ENCODE peak calls at places on chromosome 6, in eight cellular contexts. One of them, this sample, is unnamed.

GRCh38 chr6:39669943-39670342 is 55.3 kb downstream of the KIF6 start:
- DNase-seq in fibroblast of pulmonary artery: no peak
- DNase-seq in progenitor cell of endocrine pancreas: no peak
- DNase-seq in cardiac muscle cell: no peak
- DNase-seq in body of pancreas: no peak
- DNase-seq in A549: no peak
- DNase-seq in H1: no peak
- DNase-seq in foreskin keratinocyte: no peak
- DNase-seq in this sample: no peak

GRCh38 chr6:3885262-3886036 is 36.3 kb downstream of the FAM50B start:
- DNase-seq in A549: peak
- DNase-seq in body of pancreas: peak
- DNase-seq in cardiac muscle cell: no peak
- DNase-seq in fibroblast of pulmonary artery: no peak
- DNase-seq in progenitor cell of endocrine pancreas: no peak
- DNase-seq in foreskin keratinocyte: no peak
- DNase-seq in H1: no peak
- DNase-seq in this sample: no peak

GRCh38 chr6:45422541-45423110 is 44.9 kb upstream of the SUPT3H start:
- DNase-seq in foreskin keratinocyte: no peak
- DNase-seq in body of pancreas: peak
- DNase-seq in H1: no peak
- DNase-seq in cardiac muscle cell: peak
- DNase-seq in A549: peak
- DNase-seq in fibroblast of pulmonary artery: peak
- DNase-seq in progenitor cell of endocrine pancreas: peak
- DNase-seq in this sample: peak

GRCh38 chr6:39834278-39834677 is 42.1 kb downstream of the DAAM2 start:
- DNase-seq in progenitor cell of endocrine pancreas: no peak
- DNase-seq in A549: no peak
- DNase-seq in fibroblast of pulmonary artery: no peak
- DNase-seq in cardiac muscle cell: no peak
- DNase-seq in body of pancreas: no peak
- DNase-seq in H1: no peak
- DNase-seq in foreskin keratinocyte: no peak
- DNase-seq in this sample: no peak

GRCh38 chr6:11525468-11526155 is 11.9 kb upstream of the TMEM170B start:
- DNase-seq in A549: no peak
- DNase-seq in H1: no peak
- DNase-seq in foreskin keratinocyte: no peak
- DNase-seq in cardiac muscle cell: peak
- DNase-seq in progenitor cell of endocrine pancreas: no peak
- DNase-seq in fibroblast of pulmonary artery: peak
- DNase-seq in body of pancreas: peak
- DNase-seq in this sample: no peak

GRCh38 chr6:107618672-107619071 is 128.8 kb downstream of the SOBP start:
- DNase-seq in foreskin keratinocyte: no peak
- DNase-seq in body of pancreas: no peak
- DNase-seq in cardiac muscle cell: no peak
- DNase-seq in fibroblast of pulmonary artery: no peak
- DNase-seq in H1: no peak
- DNase-seq in progenitor cell of endocrine pancreas: no peak
- DNase-seq in A549: no peak
- DNase-seq in this sample: no peak

GRCh38 chr6:1335367-1336037 is 23.6 kb downstream of the FOXQ1 start:
- DNase-seq in cardiac muscle cell: peak
- DNase-seq in foreskin keratinocyte: peak
- DNase-seq in body of pancreas: peak
- DNase-seq in fibroblast of pulmonary artery: peak
- DNase-seq in progenitor cell of endocrine pancreas: no peak
- DNase-seq in A549: peak
- DNase-seq in H1: no peak
- DNase-seq in this sample: no peak

GRCh38 chr6:33320315-33321181 is 3.0 kb upstream of the ZBTB22 start:
- DNase-seq in body of pancreas: peak
- DNase-seq in fibroblast of pulmonary artery: peak
- DNase-seq in H1: no peak
- DNase-seq in progenitor cell of endocrine pancreas: no peak
- DNase-seq in cardiac muscle cell: peak
- DNase-seq in foreskin keratinocyte: peak
- DNase-seq in A549: no peak
- DNase-seq in this sample: no peak

GRCh38 chr6:98971303-98971702 is 23.6 kb upstream of the FBXL4 start:
- DNase-seq in foreskin keratinocyte: no peak
- DNase-seq in body of pancreas: no peak
- DNase-seq in progenitor cell of endocrine pancreas: no peak
- DNase-seq in H1: no peak
- DNase-seq in fibroblast of pulmonary artery: no peak
- DNase-seq in cardiac muscle cell: no peak
- DNase-seq in A549: no peak
- DNase-seq in this sample: no peak

GRCh38 chr6:98944598-98945011 is 3.1 kb downstream of the FBXL4 start:
- DNase-seq in foreskin keratinocyte: peak
- DNase-seq in fibroblast of pulmonary artery: peak
- DNase-seq in H1: no peak
- DNase-seq in cardiac muscle cell: peak
- DNase-seq in body of pancreas: no peak
- DNase-seq in A549: peak
- DNase-seq in progenitor cell of endocrine pancreas: no peak
- DNase-seq in this sample: no peak

GRCh38 chr6:149221774-149222070 is 95.8 kb upstream of the TAB2 start:
- DNase-seq in cardiac muscle cell: peak
- DNase-seq in foreskin keratinocyte: peak
- DNase-seq in body of pancreas: no peak
- DNase-seq in progenitor cell of endocrine pancreas: no peak
- DNase-seq in fibroblast of pulmonary artery: peak
- DNase-seq in H1: no peak
- DNase-seq in A549: no peak
- DNase-seq in this sample: no peak

GRCh38 chr6:36309212-36309611 is 27.5 kb downstream of the BNIP5 start:
- DNase-seq in progenitor cell of endocrine pancreas: no peak
- DNase-seq in fibroblast of pulmonary artery: no peak
- DNase-seq in body of pancreas: no peak
- DNase-seq in cardiac muscle cell: no peak
- DNase-seq in H1: no peak
- DNase-seq in A549: no peak
- DNase-seq in foreskin keratinocyte: no peak
- DNase-seq in this sample: no peak

DNA sequence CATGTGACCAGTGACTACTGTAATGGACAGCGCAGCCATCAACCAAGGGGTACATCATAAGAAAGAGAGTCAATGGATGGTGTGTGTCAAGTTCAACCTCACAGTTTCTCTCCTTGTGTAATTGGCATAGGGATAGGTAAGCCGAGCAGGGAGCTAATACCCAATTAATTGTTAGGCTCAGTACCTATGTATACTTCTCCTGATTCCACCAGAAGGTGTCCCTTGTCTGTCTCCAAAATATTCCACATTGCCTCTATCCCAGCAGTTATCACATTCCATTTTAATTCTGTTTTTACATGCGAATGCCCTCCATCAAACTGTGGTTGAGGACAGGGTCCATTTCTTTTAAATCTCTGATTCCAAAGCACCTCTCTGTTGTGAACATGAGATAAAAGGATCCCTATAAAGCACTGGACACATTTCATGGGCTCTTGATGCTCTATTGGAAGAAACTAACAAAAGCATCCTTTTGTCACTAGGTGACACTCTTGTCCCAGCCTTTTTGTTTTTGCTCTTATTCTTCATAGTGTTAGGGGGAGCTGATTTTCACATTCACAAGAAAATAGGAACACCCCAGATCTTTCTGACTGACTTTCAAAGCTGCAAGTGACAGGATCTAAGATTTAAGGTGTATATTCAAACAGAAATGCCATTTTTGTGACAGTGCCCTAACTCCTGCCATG is 38.9 kb downstream of the FBXO9 start:
- DNase-seq in foreskin keratinocyte: no peak
- DNase-seq in H1: no peak
- DNase-seq in fibroblast of pulmonary artery: peak
- DNase-seq in body of pancreas: no peak
- DNase-seq in A549: peak
- DNase-seq in cardiac muscle cell: peak
- DNase-seq in progenitor cell of endocrine pancreas: no peak
- DNase-seq in this sample: no peak
- TF ChIP-seq CTCF in foreskin keratinocyte: peak
- TF ChIP-seq CTCF in H1: no peak
- TF ChIP-seq CTCF in fibroblast of pulmonary artery: no peak
- TF ChIP-seq CTCF in body of pancreas: no peak
- TF ChIP-seq CTCF in A549: peak
- TF ChIP-seq CTCF in cardiac muscle cell: peak
- TF ChIP-seq CTCF in progenitor cell of endocrine pancreas: no peak
- TF ChIP-seq CTCF in this sample: no peak

GRCh38 chr6:118408863-118409262 is 139.2 kb upstream of the PLN start:
- DNase-seq in A549: no peak
- DNase-seq in cardiac muscle cell: no peak
- DNase-seq in H1: no peak
- DNase-seq in progenitor cell of endocrine pancreas: no peak
- DNase-seq in foreskin keratinocyte: no peak
- DNase-seq in fibroblast of pulmonary artery: no peak
- DNase-seq in body of pancreas: no peak
- DNase-seq in this sample: no peak
- TF ChIP-seq CTCF in A549: no peak
- TF ChIP-seq CTCF in cardiac muscle cell: no peak
- TF ChIP-seq CTCF in H1: peak
- TF ChIP-seq CTCF in progenitor cell of endocrine pancreas: no peak
- TF ChIP-seq CTCF in foreskin keratinocyte: no peak
- TF ChIP-seq CTCF in fibroblast of pulmonary artery: no peak
- TF ChIP-seq CTCF in body of pancreas: no peak
- TF ChIP-seq CTCF in this sample: no peak

GRCh38 chr6:5729813-5730212 is 276.9 kb downstream of the NRN1 start:
- DNase-seq in A549: no peak
- DNase-seq in H1: no peak
- DNase-seq in foreskin keratinocyte: no peak
- DNase-seq in body of pancreas: no peak
- DNase-seq in progenitor cell of endocrine pancreas: no peak
- DNase-seq in cardiac muscle cell: no peak
- DNase-seq in fibroblast of pulmonary artery: no peak
- DNase-seq in this sample: no peak
- TF ChIP-seq CTCF in A549: no peak
- TF ChIP-seq CTCF in H1: no peak
- TF ChIP-seq CTCF in foreskin keratinocyte: no peak
- TF ChIP-seq CTCF in body of pancreas: no peak
- TF ChIP-seq CTCF in progenitor cell of endocrine pancreas: no peak
- TF ChIP-seq CTCF in cardiac muscle cell: no peak
- TF ChIP-seq CTCF in fibroblast of pulmonary artery: no peak
- TF ChIP-seq CTCF in this sample: no peak

GRCh38 chr6:27375613-27376079 is 12.9 kb upstream of the ZNF391 start:
- DNase-seq in cardiac muscle cell: no peak
- DNase-seq in fibroblast of pulmonary artery: peak
- DNase-seq in H1: no peak
- DNase-seq in foreskin keratinocyte: peak
- DNase-seq in A549: no peak
- DNase-seq in progenitor cell of endocrine pancreas: no peak
- DNase-seq in body of pancreas: no peak
- DNase-seq in this sample: no peak
- TF ChIP-seq CTCF in cardiac muscle cell: peak
- TF ChIP-seq CTCF in fibroblast of pulmonary artery: no peak
- TF ChIP-seq CTCF in H1: no peak
- TF ChIP-seq CTCF in foreskin keratinocyte: no peak
- TF ChIP-seq CTCF in A549: no peak
- TF ChIP-seq CTCF in progenitor cell of endocrine pancreas: peak
- TF ChIP-seq CTCF in body of pancreas: no peak
- TF ChIP-seq CTCF in this sample: no peak

GRCh38 chr6:25560851-25561250 is 91.2 kb upstream of the SCGN start:
- DNase-seq in foreskin keratinocyte: no peak
- DNase-seq in H1: no peak
- DNase-seq in progenitor cell of endocrine pancreas: no peak
- DNase-seq in fibroblast of pulmonary artery: no peak
- DNase-seq in cardiac muscle cell: no peak
- DNase-seq in body of pancreas: no peak
- DNase-seq in A549: no peak
- DNase-seq in this sample: no peak

GRCh38 chr6:25553502-25553901 is 98.5 kb upstream of the SCGN start:
- DNase-seq in foreskin keratinocyte: no peak
- DNase-seq in progenitor cell of endocrine pancreas: no peak
- DNase-seq in A549: no peak
- DNase-seq in cardiac muscle cell: no peak
- DNase-seq in body of pancreas: no peak
- DNase-seq in H1: no peak
- DNase-seq in fibroblast of pulmonary artery: no peak
- DNase-seq in this sample: no peak

GRCh38 chr6:25558155-25558817 is 93.7 kb upstream of the SCGN start:
- DNase-seq in body of pancreas: no peak
- DNase-seq in H1: no peak
- DNase-seq in foreskin keratinocyte: no peak
- DNase-seq in progenitor cell of endocrine pancreas: no peak
- DNase-seq in cardiac muscle cell: no peak
- DNase-seq in fibroblast of pulmonary artery: no peak
- DNase-seq in A549: no peak
- DNase-seq in this sample: no peak

GRCh38 chr6:25555188-25555587 is 96.8 kb upstream of the SCGN start:
- DNase-seq in progenitor cell of endocrine pancreas: no peak
- DNase-seq in body of pancreas: no peak
- DNase-seq in cardiac muscle cell: no peak
- DNase-seq in H1: no peak
- DNase-seq in fibroblast of pulmonary artery: no peak
- DNase-seq in foreskin keratinocyte: no peak
- DNase-seq in A549: no peak
- DNase-seq in this sample: no peak

DNA sequence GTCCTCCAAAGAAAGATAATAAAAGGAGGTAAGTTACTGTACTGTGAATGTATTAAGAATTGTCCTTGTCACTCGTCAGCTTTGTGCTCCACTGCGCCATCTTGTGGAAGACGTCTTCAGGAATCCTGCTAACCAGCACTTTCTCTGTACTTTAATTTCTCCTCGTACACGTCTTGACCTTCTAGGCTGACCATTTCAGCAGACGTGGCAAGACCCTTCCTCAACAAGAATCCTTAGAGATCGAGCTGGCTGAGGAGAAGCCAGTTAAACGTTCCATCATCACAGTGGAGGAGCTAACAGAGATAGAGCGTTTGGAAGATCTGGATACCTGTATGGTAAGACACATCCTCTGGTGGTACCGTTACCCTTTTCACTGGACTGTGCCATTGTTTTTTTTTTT is 95.5 kb upstream of the SCGN start:
- DNase-seq in cardiac muscle cell: peak
- DNase-seq in A549: peak
- DNase-seq in H1: peak
- DNase-seq in progenitor cell of endocrine pancreas: peak
- DNase-seq in foreskin keratinocyte: peak
- DNase-seq in fibroblast of pulmonary artery: peak
- DNase-seq in body of pancreas: peak
- DNase-seq in this sample: peak
- TF ChIP-seq CTCF in cardiac muscle cell: peak
- TF ChIP-seq CTCF in A549: peak
- TF ChIP-seq CTCF in H1: peak
- TF ChIP-seq CTCF in progenitor cell of endocrine pancreas: peak
- TF ChIP-seq CTCF in foreskin keratinocyte: peak
- TF ChIP-seq CTCF in fibroblast of pulmonary artery: peak
- TF ChIP-seq CTCF in body of pancreas: peak
- TF ChIP-seq CTCF in this sample: peak

DNA sequence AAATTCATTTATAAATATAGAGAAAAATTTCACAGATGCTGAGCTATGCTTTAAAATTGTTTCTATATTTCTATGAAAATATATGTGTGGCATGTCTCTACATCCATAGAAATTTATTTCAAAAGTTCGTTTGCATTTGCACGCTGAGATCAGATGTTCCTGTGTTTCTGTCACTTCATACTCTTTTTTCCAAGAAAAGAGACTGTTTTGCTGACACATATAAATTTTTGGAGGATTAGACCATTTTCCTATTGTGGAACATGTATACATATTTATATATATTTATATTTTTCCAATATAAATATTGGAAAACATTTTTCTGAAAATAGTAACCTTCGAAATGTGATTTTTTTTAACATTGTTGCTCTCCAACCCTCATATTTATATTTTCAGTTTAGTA is 236.3 kb downstream of the KCNQ5 start:
- DNase-seq in foreskin keratinocyte: no peak
- DNase-seq in progenitor cell of endocrine pancreas: no peak
- DNase-seq in body of pancreas: no peak
- DNase-seq in H1: no peak
- DNase-seq in cardiac muscle cell: no peak
- DNase-seq in fibroblast of pulmonary artery: no peak
- DNase-seq in A549: no peak
- DNase-seq in this sample: no peak
- TF ChIP-seq CTCF in foreskin keratinocyte: no peak
- TF ChIP-seq CTCF in progenitor cell of endocrine pancreas: no peak
- TF ChIP-seq CTCF in body of pancreas: no peak
- TF ChIP-seq CTCF in H1: no peak
- TF ChIP-seq CTCF in cardiac muscle cell: no peak
- TF ChIP-seq CTCF in fibroblast of pulmonary artery: no peak
- TF ChIP-seq CTCF in A549: no peak
- TF ChIP-seq CTCF in this sample: no peak

This sample was measured in glutamatergic neuron.